ENCODE peak calls at places on chromosomes 1 and 21, in ten cellular contexts. K is AG10803; Q is CD8-positive, alpha-beta memory T cell; V is effector memory CD4-positive, alpha-beta T cell; J is CD8-positive, alpha-beta T cell; E is right cardiac atrium; I is fibroblast of pulmonary artery; F is PC-3; T is AG04450; L is upper lobe of right lung. U is an unnamed sample.

GRCh38 chr1:109050228-109050995 is 8.5 kb upstream of the WDR47 start:
- DNase-seq in K (no peak), Q (no peak), V (no peak), J (no peak), E (no peak), I (no peak), F (peak; percentile 34), T (no peak), L (no peak), U (no peak)

GRCh38 chr1:21590116-21590905 is 78.8 kb downstream of the RAP1GAP start:
- DNase-seq in K (no peak), Q (no peak), V (no peak), J (no peak), E (no peak), I (no peak), F (no peak), T (no peak), L (no peak), U (no peak)

GRCh38 chr1:206080421-206080820 is 27.4 kb downstream of the RHEX start:
- DNase-seq in K (no peak), Q (no peak), V (no peak), J (no peak), E (no peak), I (no peak), F (no peak), T (no peak), L (no peak), U (no peak)

GRCh38 chr1:89262643-89263042 is 10.0 kb downstream of the GBP5 start:
- DNase-seq in K (peak; percentile 79), Q (no peak), V (no peak), J (no peak), E (no peak), I (peak; percentile 87), F (peak; percentile 36), T (no peak), L (no peak), U (peak; percentile 49)

GRCh38 chr1:237386362-237387143 is 344.6 kb downstream of the RYR2 start:
- DNase-seq in K (peak; percentile 6), Q (no peak), V (no peak), J (no peak), E (no peak), I (peak; percentile 58), F (peak; percentile 25), T (no peak), L (no peak), U (peak; percentile 46)

GRCh38 chr1:111570781-111571181 is 48.8 kb upstream of the RAP1A start:
- DNase-seq in K (no peak), Q (peak; percentile 29), V (no peak), J (peak; percentile 24), E (peak; percentile 14), I (no peak), F (peak; percentile 31), T (no peak), L (no peak), U (no peak)

GRCh38 chr21:21714396-21714795 is 716.2 kb downstream of the NCAM2 start:
- DNase-seq in K (peak; percentile 92), Q (no peak), V (no peak), J (no peak), E (no peak), I (peak; percentile 68), F (peak; percentile 5), T (peak; percentile 24), L (no peak), U (peak; percentile 81)

GRCh38 chr1:109468903-109469302 is 2.6 kb downstream of the SYPL2 start:
- DNase-seq in K (no peak), Q (no peak), V (no peak), J (no peak), E (no peak), I (no peak), F (no peak), T (no peak), L (no peak), U (no peak)

GRCh38 chr1:24470607-24471006 is 32.0 kb upstream of the RCAN3 start:
- DNase-seq in K (no peak), Q (no peak), V (no peak), J (no peak), E (no peak), I (no peak), F (no peak), T (no peak), L (no peak), U (no peak)

GRCh38 chr1:182185822-182186756 is 124.6 kb upstream of the ZNF648 start:
- DNase-seq in K (peak; percentile 92), Q (no peak), V (no peak), J (no peak), E (no peak), I (no peak), F (peak; percentile 92), T (no peak), L (no peak), U (peak; percentile 92)

GRCh38 chr1:93773049-93773838 is 91.6 kb upstream of the BCAR3 start:
- DNase-seq in K (no peak), Q (no peak), V (no peak), J (no peak), E (no peak), I (no peak), F (no peak), T (no peak), L (no peak), U (no peak)

GRCh38 chr1:158527190-158527815 is 26.9 kb downstream of the OR6Y1 start:
- DNase-seq in K (peak; percentile 50), Q (no peak), V (no peak), J (no peak), E (no peak), I (peak; percentile 47), F (peak; percentile 36), T (peak; percentile 39), L (no peak), U (no peak)

DNA sequence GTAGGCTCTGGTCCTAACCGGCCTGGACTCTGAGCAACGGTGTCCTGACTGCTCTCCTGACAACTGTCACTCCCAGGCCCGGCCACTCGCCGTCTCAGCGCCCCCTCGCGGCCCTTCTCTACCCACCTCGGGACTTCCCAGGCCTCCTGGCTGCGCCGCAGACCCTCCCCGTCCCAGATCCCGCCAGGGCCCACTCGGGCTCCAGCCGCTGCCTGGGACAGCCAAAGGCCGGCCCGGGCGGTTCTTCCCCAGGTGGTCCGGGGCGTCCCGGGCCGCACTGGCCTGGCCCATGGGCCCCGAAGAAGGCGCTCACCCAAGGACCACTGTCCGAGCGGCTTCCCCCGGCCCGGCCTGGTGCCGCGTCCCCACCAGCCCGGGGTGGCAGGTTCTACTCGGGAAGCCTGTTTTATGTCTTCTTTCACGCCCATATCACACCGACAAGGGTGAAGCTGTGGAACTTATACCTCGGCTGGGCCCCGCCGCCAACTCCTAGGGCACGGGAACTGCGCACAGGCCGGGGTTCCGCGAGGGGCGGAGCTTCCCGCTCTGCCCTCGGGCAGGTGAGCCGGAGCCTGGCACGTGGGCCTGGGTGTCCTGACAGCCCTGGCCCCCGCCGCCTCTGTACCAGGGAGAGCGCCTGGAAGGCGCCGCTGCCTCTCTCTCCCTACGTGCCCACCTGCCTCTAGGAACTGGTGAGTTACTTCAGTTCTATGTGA is 138.3 kb downstream of the TTLL7 start:
- DNase-seq in K (no peak), Q (peak; percentile 51), V (peak; percentile 50), J (peak; percentile 58), E (peak; percentile 87), I (peak; percentile 45), F (peak; percentile 75), T (no peak), L (peak; percentile 93), U (peak; percentile 27)
- H3K4me3 ChIP-seq in K (no peak overlapping the region), Q (peak overlapping the region; percentile 58), V (peak overlapping the region; percentile 75), J (peak overlapping the region; percentile 73), E (peak overlapping the region; percentile 65), I (peak overlapping the region; percentile 53), F (peak overlapping the region; percentile 75), T (peak overlapping the region; percentile 41), L (peak overlapping the region; percentile 61), U (peak overlapping the region; percentile 41)

DNA sequence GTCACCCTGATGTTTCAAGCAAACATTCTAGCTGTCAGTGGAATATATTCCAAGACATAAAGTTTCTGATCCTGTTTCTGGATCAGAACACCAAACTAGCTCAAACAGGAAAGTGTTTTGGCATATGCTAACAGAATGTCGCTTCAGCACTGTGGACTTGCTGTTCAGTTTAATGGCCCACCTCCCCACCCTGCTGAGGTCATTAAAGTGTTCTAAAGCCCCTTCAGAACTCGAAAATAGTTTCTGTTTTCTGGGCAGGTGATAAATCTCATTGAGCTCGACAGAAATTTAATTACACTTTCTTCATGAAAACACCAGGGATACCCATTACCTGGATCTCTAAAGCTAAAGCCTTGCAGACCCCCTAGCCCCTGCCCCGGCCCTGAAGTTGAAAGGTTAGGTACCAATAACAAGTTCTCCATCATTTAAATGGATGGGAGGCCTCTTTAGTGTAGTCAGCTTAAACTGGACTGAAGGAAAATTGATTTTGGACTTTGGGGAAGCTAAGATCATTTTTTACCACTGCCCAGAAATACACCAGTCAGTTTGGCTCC is 3.9 kb upstream of the C1orf105 start:
- DNase-seq in K (no peak), Q (no peak), V (no peak), J (no peak), E (no peak), I (no peak), F (no peak), T (no peak), L (no peak), U (no peak)
- H3K4me3 ChIP-seq in K (no peak overlapping the region), Q (no peak overlapping the region), V (no peak overlapping the region), J (no peak overlapping the region), E (no peak overlapping the region), I (no peak overlapping the region), F (no peak overlapping the region), T (no peak overlapping the region), L (no peak overlapping the region), U (no peak overlapping the region)

GRCh38 chr1:44786138-44786840 is 1.7 kb downstream of the BEST4 start:
- DNase-seq in K (peak; percentile 31), Q (peak; percentile 77), V (peak; percentile 69), J (peak; percentile 63), E (peak; percentile 68), I (peak; percentile 59), F (peak; percentile 29), T (no peak), L (peak; percentile 89), U (peak; percentile 74)
- H3K4me3 ChIP-seq in K (peak overlapping the region; percentile 53), Q (peak overlapping the region; percentile 74), V (peak overlapping the region; percentile 59), J (peak overlapping the region; percentile 94), E (peak overlapping the region; percentile 2), I (peak overlapping the region; percentile 45), F (no peak overlapping the region), T (peak overlapping the region; percentile 50), L (peak overlapping the region; percentile 59), U (peak overlapping the region; percentile 27)

GRCh38 chr1:32179443-32180185 is at the start of gene TXLNA:
- DNase-seq in K (peak; percentile 92), Q (peak; percentile 87), V (peak; percentile 83), J (peak; percentile 81), E (peak; percentile 96), I (peak; percentile 91), F (peak; percentile 91), T (peak; percentile 68), L (peak; percentile 98), U (peak; percentile 94)

GRCh38 chr1:32179193-32179442 is 357 bp upstream of the TXLNA start:
- DNase-seq in K (no peak), Q (no peak), V (no peak), J (no peak), E (no peak), I (no peak), F (no peak), T (no peak), L (no peak), U (no peak)

GRCh38 chr1:32181065-32181464 is 1.6 kb downstream of the TXLNA start:
- DNase-seq in K (no peak), Q (no peak), V (no peak), J (no peak), E (no peak), I (no peak), F (no peak), T (no peak), L (no peak), U (no peak)

GRCh38 chr1:32180186-32181060 is 948 bp downstream of the TXLNA start:
- DNase-seq in K (peak; percentile 81), Q (no peak), V (no peak), J (no peak), E (peak; percentile 75), I (peak; percentile 60), F (peak; percentile 33), T (no peak), L (peak; percentile 84), U (peak; percentile 25)

GRCh38 chr1:32178380-32179192 is 889 bp upstream of the TXLNA start:
- DNase-seq in K (no peak), Q (no peak), V (no peak), J (no peak), E (no peak), I (no peak), F (no peak), T (no peak), L (no peak), U (no peak)
- H3K4me3 ChIP-seq in K (peak overlapping the region; percentile 80), Q (peak overlapping the region; percentile 74), V (no peak overlapping the region), J (peak overlapping the region; percentile 85), E (peak overlapping the region; percentile 79), I (no peak overlapping the region), F (peak overlapping the region; percentile 95), T (no peak overlapping the region), L (peak overlapping the region; percentile 80), U (no peak overlapping the region)